ENCODE peak calls at places on chromosomes 5 and 9, in five cellular contexts. U, W, Q, R and T are unnamed samples.

GRCh38 chr5:115961413-115962238 is 649 bp upstream of the LVRN start:
- DNase-seq in U (no peak), W (peak; percentile 34), Q (peak; percentile 26), R (no peak), T (no peak)

GRCh38 chr9:445033-445432 is 230.4 kb downstream of the DOCK8 start:
- DNase-seq in U (no peak), W (no peak), Q (peak; percentile 50), R (no peak), T (no peak)

GRCh38 chr5:97478513-97478912 is 295.5 kb upstream of the RIOK2 start:
- DNase-seq in U (no peak), W (peak; percentile 63), Q (peak; percentile 4), R (no peak), T (no peak)

GRCh38 chr9:123073441-123073840 is 40.0 kb downstream of the GPR21 start:
- DNase-seq in U (no peak), W (no peak), Q (no peak), R (no peak), T (no peak)

GRCh38 chr5:82107277-82107676 is 135.5 kb downstream of the ATG10 start:
- DNase-seq in U (no peak), W (peak; percentile 59), Q (no peak), R (peak; percentile 3), T (no peak)

GRCh38 chr9:137235424-137236237 is 4.9 kb downstream of the SLC34A3 start:
- DNase-seq in U (no peak), W (no peak), Q (no peak), R (no peak), T (no peak)

GRCh38 chr5:14739538-14739937 is 75.0 kb downstream of the OTULIN start:
- DNase-seq in U (no peak), W (no peak), Q (no peak), R (no peak), T (no peak)

GRCh38 chr9:73039253-73039915 is 86.5 kb upstream of the ALDH1A1 start:
- DNase-seq in U (no peak), W (no peak), Q (no peak), R (no peak), T (no peak)

GRCh38 chr9:135692410-135692809 is 6.9 kb downstream of the SOHLH1 start:
- DNase-seq in U (no peak), W (no peak), Q (no peak), R (no peak), T (no peak)

GRCh38 chr5:157917909-157918809 is 59.2 kb upstream of the CLINT1 start:
- DNase-seq in U (peak; percentile 7), W (peak; percentile 77), Q (peak; percentile 61), R (peak; percentile 25), T (peak; percentile 56)

GRCh38 chr9:34179528-34180138 is 790 bp downstream of the UBAP1 start:
- DNase-seq in U (no peak), W (no peak), Q (no peak), R (peak; percentile 58), T (no peak)

GRCh38 chr5:165495829-165496380 is 1990.5 kb downstream of the MAT2B start:
- DNase-seq in U (no peak), W (no peak), Q (no peak), R (no peak), T (no peak)

GRCh38 chr9:107738789-107739188 is 249.2 kb upstream of the KLF4 start:
- DNase-seq in U (no peak), W (no peak), Q (no peak), R (no peak), T (no peak)

GRCh38 chr5:15844253-15844652 is 335.3 kb downstream of the MARCHF11 start:
- DNase-seq in U (no peak), W (no peak), Q (peak; percentile 24), R (no peak), T (no peak)

GRCh38 chr5:34944460-34945047 is 15.2 kb downstream of the DNAJC21 start:
- DNase-seq in U (no peak), W (no peak), Q (no peak), R (no peak), T (no peak)

GRCh38 chr5:134571703-134572405 is 46.4 kb downstream of the JADE2 start:
- DNase-seq in U (no peak), W (no peak), Q (no peak), R (no peak), T (no peak)

GRCh38 chr5:103587185-103587748 is 24.7 kb upstream of the NUDT12 start:
- DNase-seq in U (no peak), W (peak; percentile 11), Q (no peak), R (no peak), T (no peak)

GRCh38 chr5:60945760-60946253 is 802 bp downstream of the NDUFAF2 start:
- DNase-seq in U (no peak), W (peak; percentile 46), Q (peak; percentile 37), R (peak; percentile 25), T (no peak)

GRCh38 chr5:176356179-176356566 is 5.4 kb downstream of the KIAA1191 start:
- DNase-seq in U (no peak), W (no peak), Q (no peak), R (no peak), T (no peak)

GRCh38 chr5:172840778-172841154 is 6.7 kb downstream of the ERGIC1 start:
- DNase-seq in U (no peak), W (no peak), Q (no peak), R (no peak), T (no peak)

GRCh38 chr9:81113408-81114124 is 575.8 kb downstream of the TLE1 start:
- DNase-seq in U (peak; percentile 6), W (no peak), Q (no peak), R (no peak), T (no peak)

GRCh38 chr9:99040254-99040653 is 64.7 kb upstream of the TGFBR1 start:
- DNase-seq in U (no peak), W (peak; percentile 59), Q (no peak), R (no peak), T (no peak)

GRCh38 chr5:109003928-109004327 is 256.2 kb downstream of the FER start:
- DNase-seq in U (no peak), W (no peak), Q (no peak), R (no peak), T (no peak)

GRCh38 chr5:109006129-109006528 is 258.4 kb downstream of the FER start:
- DNase-seq in U (no peak), W (no peak), Q (no peak), R (no peak), T (no peak)

GRCh38 chr5:109005611-109006010 is 257.9 kb downstream of the FER start:
- DNase-seq in U (no peak), W (no peak), Q (no peak), R (no peak), T (no peak)
- H3K27ac ChIP-seq in U (no peak overlapping the region), W (no peak overlapping the region), Q (no peak overlapping the region), R (no peak overlapping the region), T (peak overlapping the region; percentile 33)

DNA sequence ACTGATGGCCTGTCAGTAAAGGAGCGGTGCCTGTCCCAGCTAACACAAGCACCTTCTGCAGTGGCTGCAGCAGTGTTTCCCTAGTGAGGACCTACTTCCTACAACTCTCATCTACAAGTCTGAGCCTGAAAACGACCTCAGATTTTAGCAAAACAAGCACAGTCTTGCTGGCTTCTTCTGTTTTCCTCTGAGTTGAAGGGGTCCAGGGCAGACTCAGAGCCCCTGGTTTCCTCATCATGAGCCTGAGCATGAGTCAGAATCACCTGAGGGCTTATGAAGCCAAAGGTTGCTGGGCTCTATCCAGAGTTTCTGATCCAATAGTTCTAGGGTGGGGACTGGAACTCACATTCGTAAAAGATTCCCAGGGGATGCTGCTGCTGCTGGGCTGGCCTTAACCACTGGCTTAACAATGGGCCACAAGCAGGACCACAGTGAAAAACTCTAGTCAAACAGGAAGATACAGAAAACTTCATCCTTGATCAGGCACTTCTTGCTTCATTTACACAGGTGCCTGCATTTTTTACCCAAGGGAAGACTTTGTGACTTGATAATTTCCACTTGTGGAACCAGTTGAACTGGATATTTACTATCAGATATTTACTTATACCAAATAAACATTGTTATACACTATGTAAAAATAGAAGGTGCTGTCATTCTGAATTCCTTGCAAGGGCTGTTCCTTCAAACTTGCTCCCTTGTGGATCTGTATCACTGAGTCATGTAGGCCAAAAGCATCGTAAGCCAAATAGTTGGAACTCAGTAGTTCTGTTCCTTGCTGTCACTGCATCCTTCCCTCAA is 4.3 kb upstream of the ACER2 start:
- DNase-seq in U (no peak), W (no peak), Q (no peak), R (no peak), T (peak; percentile 78)
- H3K27ac ChIP-seq in U (no peak overlapping the region), W (no peak overlapping the region), Q (no peak overlapping the region), R (no peak overlapping the region), T (peak overlapping the region; percentile 82)

DNA sequence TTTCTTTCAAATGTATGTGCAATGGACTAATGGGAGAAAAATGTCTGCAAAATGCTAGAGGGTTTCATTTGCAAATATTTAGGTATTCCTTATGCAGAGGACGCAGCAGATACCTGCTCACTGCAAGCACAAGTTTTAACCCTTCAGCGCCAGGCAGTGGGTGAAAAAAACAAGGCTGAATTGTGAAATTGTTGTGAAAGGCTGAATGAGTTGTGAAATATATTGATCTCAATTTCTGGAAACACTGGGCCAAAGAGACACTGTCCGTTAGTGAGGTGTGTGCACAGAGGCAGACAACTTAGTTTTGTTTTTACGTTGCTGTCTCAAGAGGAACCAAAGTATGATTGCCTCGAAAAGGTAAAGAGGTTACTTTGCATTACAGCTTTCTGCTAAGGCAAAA is 18.8 kb downstream of the FUBP3 start:
- DNase-seq in U (no peak), W (no peak), Q (no peak), R (no peak), T (no peak)
- H3K27ac ChIP-seq in U (no peak overlapping the region), W (no peak overlapping the region), Q (no peak overlapping the region), R (no peak overlapping the region), T (no peak overlapping the region)

DNA sequence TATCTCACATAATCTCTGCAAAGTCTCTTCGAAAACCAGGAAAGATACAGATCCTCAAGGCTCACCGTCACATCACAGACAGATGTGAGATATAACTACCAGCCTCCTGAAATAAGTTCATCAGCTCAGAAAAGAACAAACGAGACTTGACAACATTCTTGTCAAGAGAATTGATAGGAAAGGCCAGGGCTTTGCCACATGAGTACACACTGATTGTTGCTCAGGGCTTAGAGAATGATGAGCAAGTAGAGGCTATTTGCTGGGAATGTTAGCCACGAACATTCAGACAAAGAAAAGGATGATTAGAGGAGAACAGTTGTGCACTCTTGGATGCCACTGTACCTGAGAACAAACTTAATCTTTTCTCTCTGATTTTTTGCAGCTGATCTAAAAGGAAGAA is 535.0 kb downstream of the ELAVL2 start:
- DNase-seq in U (no peak), W (peak; percentile 90), Q (no peak), R (no peak), T (no peak)
- H3K27ac ChIP-seq in U (no peak overlapping the region), W (peak overlapping the region; percentile 88), Q (no peak overlapping the region), R (no peak overlapping the region), T (no peak overlapping the region)

DNA sequence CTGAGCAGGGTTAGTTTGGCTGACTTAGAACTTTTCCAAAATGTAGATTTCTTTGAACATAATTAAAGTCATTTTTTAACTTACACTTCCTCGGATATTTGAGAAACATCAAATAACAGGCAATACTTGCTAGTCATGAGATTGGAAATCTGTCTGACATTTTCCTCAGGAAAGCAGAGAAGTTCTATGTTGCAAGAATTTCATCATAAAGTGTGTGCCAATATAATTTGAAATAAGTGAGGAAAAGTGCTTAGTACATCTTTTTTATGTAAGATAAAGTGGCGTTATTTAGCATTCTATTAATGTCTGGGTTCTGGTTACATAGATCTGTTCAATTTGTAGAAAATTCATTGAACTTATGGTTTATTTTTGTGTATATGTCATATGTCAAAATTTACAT is 48.7 kb upstream of the C5orf47 start:
- DNase-seq in U (no peak), W (no peak), Q (no peak), R (no peak), T (no peak)
- H3K27ac ChIP-seq in U (no peak overlapping the region), W (no peak overlapping the region), Q (peak overlapping the region; percentile 76), R (peak overlapping the region; percentile 31), T (no peak overlapping the region)